ENCODE peak calls at places on chromosomes 11 and 22, in six cellular contexts. J, U, W, K, M and D are unnamed samples.

GRCh38 chr11:73402834-73403185 is 26.6 kb downstream of the RELT start:
- DNase-seq in M (peak), K (no peak), W (no peak), J (peak), U (peak), D (no peak)

GRCh38 chr11:114846040-114846791 is 167.9 kb downstream of the NXPE2 start:
- DNase-seq in K (no peak), W (no peak), U (peak), J (no peak), M (no peak), D (no peak)

GRCh38 chr11:132082566-132082965 is 712.2 kb downstream of the NTM start:
- DNase-seq in K (no peak), J (no peak), W (no peak), M (no peak), U (no peak), D (no peak)

GRCh38 chr22:27987557-27987956 is 68.5 kb upstream of the PITPNB start:
- DNase-seq in M (no peak), W (peak), K (no peak), J (no peak), U (no peak), D (peak)

GRCh38 chr11:46119352-46120216 is 1.7 kb downstream of the PHF21A start:
- DNase-seq in K (no peak), J (peak), M (peak), W (peak), U (peak), D (peak)

GRCh38 chr11:70575396-70576060 is 177.2 kb downstream of the CTTN start:
- DNase-seq in K (no peak), W (peak), M (no peak), U (no peak), J (no peak), D (no peak)

GRCh38 chr11:2214527-2215229 is 43.1 kb upstream of the TH start:
- DNase-seq in J (no peak), K (no peak), W (peak), M (no peak), U (no peak), D (no peak)

GRCh38 chr11:44016129-44016528 is 31.7 kb upstream of the ACCSL start:
- DNase-seq in J (no peak), U (no peak), M (no peak), K (peak), W (peak), D (no peak)

GRCh38 chr11:19689281-19689975 is 23.2 kb upstream of the NAV2 start:
- DNase-seq in U (no peak), M (no peak), J (no peak), W (no peak), K (no peak), D (no peak)

GRCh38 chr11:15412054-15412453 is 297.3 kb downstream of the INSC start:
- DNase-seq in U (no peak), K (no peak), J (peak), W (no peak), M (peak), D (no peak)

GRCh38 chr11:128482512-128483191 is 104.7 kb downstream of the ETS1 start:
- DNase-seq in K (no peak), U (no peak), J (no peak), W (peak), M (no peak), D (peak)

GRCh38 chr11:279966-280761 is 2.0 kb downstream of the NLRP6 start:
- DNase-seq in K (no peak), J (no peak), M (peak), W (peak), U (no peak), D (no peak)

GRCh38 chr11:11349051-11349450 is 4.0 kb downstream of the CSNK2A3 start:
- DNase-seq in U (no peak), W (no peak), M (no peak), J (no peak), K (no peak), D (no peak)

GRCh38 chr11:112364962-112365481 is 104.4 kb upstream of the PLET1 start:
- DNase-seq in U (no peak), W (peak), J (no peak), M (peak), K (no peak), D (peak)

GRCh38 chr11:125923012-125923579 is 18.8 kb downstream of the DDX25 start:
- DNase-seq in J (peak), U (peak), W (peak), K (no peak), M (peak), D (peak)

GRCh38 chr11:15104166-15104565 is 10.6 kb upstream of the INSC start:
- DNase-seq in U (no peak), K (no peak), W (no peak), J (no peak), M (peak), D (no peak)

GRCh38 chr11:133029096-133029495 is 503.2 kb downstream of the OPCML start:
- DNase-seq in U (no peak), W (no peak), M (no peak), J (no peak), K (no peak), D (peak)

GRCh38 chr22:33302049-33302545 is 243.9 kb upstream of the SYN3 start:
- DNase-seq in K (peak), J (peak), M (peak), W (peak), U (peak), D (peak)

GRCh38 chr11:3042496-3043314 is 14.5 kb downstream of the CARS1 start:
- DNase-seq in U (no peak), W (peak), M (no peak), K (no peak), J (no peak), D (no peak)

GRCh38 chr11:73359930-73360742 is 16.1 kb upstream of the RELT start:
- DNase-seq in U (peak), K (no peak), J (peak), W (no peak), M (no peak), D (peak)

GRCh38 chr22:27952091-27952490 is 33.0 kb upstream of the PITPNB start:
- DNase-seq in M (peak), W (no peak), U (no peak), K (no peak), J (no peak), D (peak)

GRCh38 chr11:114977596-114977995 is 299.3 kb downstream of the NXPE2 start:
- DNase-seq in J (no peak), K (no peak), M (no peak), U (no peak), W (no peak), D (no peak)

GRCh38 chr11:115338476-115338875 is 165.7 kb downstream of the CADM1 start:
- DNase-seq in W (no peak), U (no peak), M (no peak), J (no peak), K (no peak), D (no peak)

GRCh38 chr11:130068546-130068985 is 1.1 kb upstream of the APLP2 start:
- DNase-seq in U (no peak), M (peak), K (no peak), W (no peak), J (no peak), D (no peak)

GRCh38 chr11:32307449-32307848 is 127.9 kb downstream of the WT1 start:
- DNase-seq in J (no peak), M (no peak), W (no peak), K (no peak), U (no peak), D (no peak)

GRCh38 chr11:102361100-102362021 is 14.3 kb downstream of the BIRC2 start:
- DNase-seq in U (no peak), K (no peak), W (no peak), J (peak), M (no peak), D (no peak)

GRCh38 chr11:92226331-92227232 is 2.0 kb downstream of the FAT3 start:
- DNase-seq in W (no peak), J (no peak), M (no peak), U (no peak), K (no peak), D (no peak)

GRCh38 chr11:60634151-60634550 is 65.3 kb upstream of the MS4A8 start:
- DNase-seq in U (no peak), J (peak), K (no peak), W (no peak), M (no peak), D (no peak)
- TF ChIP-seq CTCF in U (peak), J (peak), K (no peak), W (no peak), M (no peak), D (no peak)

GRCh38 chr11:64881476-64881875 is 3.1 kb upstream of the EHD1 start:
- DNase-seq in U (no peak), J (no peak), K (no peak), W (no peak), M (peak), D (no peak)

GRCh38 chr11:64879226-64879900 is 942 bp upstream of the EHD1 start:
- DNase-seq in M (no peak), K (no peak), J (no peak), U (no peak), W (no peak), D (no peak)

GRCh38 chr11:64882243-64882642 is 3.8 kb upstream of the EHD1 start:
- DNase-seq in W (no peak), M (no peak), K (no peak), J (no peak), U (no peak), D (no peak)

GRCh38 chr11:64878494-64879225 is at the start of gene EHD1:
- DNase-seq in U (peak), M (peak), W (peak), K (peak), J (peak), D (peak)

DNA sequence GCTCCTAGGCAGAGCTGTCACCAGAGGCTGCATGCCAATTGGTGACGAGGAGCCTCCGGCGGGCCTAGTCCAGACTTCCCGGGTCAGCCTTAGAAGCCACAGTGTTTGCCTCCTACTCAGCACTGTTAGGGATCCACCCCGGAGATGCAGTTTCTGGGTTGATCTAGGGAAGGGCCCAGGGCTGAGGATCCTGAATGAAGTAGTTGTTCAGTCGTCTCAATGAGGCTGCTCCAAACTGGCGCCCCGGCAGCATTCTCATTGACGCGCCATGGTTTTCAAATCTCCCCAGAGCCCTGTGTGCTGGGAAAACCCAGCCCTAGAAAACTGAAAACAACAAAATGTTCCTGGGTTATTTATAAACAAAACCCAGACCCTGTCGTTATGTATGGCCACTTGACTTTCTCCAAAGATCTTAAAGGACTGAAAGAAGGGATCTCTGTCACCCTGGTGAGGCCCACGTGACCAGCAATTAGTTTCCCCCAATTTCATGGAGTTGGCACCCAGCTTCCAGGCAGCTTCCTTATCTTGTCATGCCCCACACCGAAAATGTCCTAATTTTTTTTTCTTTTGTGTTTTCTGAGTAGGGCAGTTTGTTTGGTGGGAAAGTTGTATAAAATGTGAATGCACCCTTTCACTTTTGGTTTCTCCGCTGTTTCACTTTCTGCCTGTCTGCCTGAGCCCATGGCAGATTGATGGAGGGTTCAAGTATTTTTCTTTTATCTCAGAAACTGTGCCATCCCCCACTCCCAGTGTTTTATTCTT is 2.0 kb upstream of the EHD1 start:
- DNase-seq in J (no peak), U (peak), W (no peak), K (no peak), M (no peak), D (no peak)
- H3K4me3 ChIP-seq in J (peak), U (peak), W (no peak), K (no peak), M (no peak), D (no peak)

GRCh38 chr11:118325283-118325682 is 17.2 kb downstream of the CD3D start:
- DNase-seq in K (no peak), M (no peak), J (no peak), W (no peak), U (no peak), D (no peak)
- TF ChIP-seq CTCF in K (no peak), M (no peak), J (no peak), W (no peak), U (no peak), D (no peak)

GRCh38 chr22:23913306-23913660 is 19.1 kb downstream of the MIF start:
- DNase-seq in M (no peak), U (no peak), W (no peak), J (peak), K (no peak), D (no peak)
- H3K4me3 ChIP-seq in M (peak), U (peak), W (peak), J (peak), K (peak), D (peak)

GRCh38 chr11:119169272-119169719 is 771 bp downstream of the NLRX1 start:
- DNase-seq in U (no peak), K (no peak), M (peak), W (peak), J (peak), D (no peak)
- TF ChIP-seq CTCF in U (no peak), K (no peak), M (no peak), W (peak), J (no peak), D (no peak)

GRCh38 chr22:31956360-31956759 is 12.0 kb downstream of the YWHAH start:
- DNase-seq in K (no peak), W (no peak), J (no peak), M (no peak), U (no peak), D (no peak)
- H3K4me3 ChIP-seq in K (no peak), W (no peak), J (no peak), M (no peak), U (no peak), D (no peak)